ENCODE peak calls at places on chromosome 11, in five cellular contexts. Q is A549, V is GM03348, S is stomach, Z is fibroblast of pulmonary artery. J is an unnamed sample.

GRCh38 chr11:953513-953912 is 27.8 kb downstream of the AP2A2 start:
- DNase-seq in Q (no peak), V (no peak), S (no peak), Z (no peak), J (no peak)

GRCh38 chr11:63491614-63492372 is 826 bp upstream of the PLAAT5 start:
- DNase-seq in Q (no peak), V (no peak), S (no peak), Z (peak), J (no peak)

GRCh38 chr11:123742334-123742733 is 874 bp upstream of the ZNF202 start:
- DNase-seq in Q (no peak), V (no peak), S (no peak), Z (no peak), J (no peak)

GRCh38 chr11:86861810-86862209 is 61.5 kb downstream of the PRSS23 start:
- DNase-seq in Q (no peak), V (no peak), S (no peak), Z (no peak), J (no peak)

GRCh38 chr11:97937501-97937900 is 1083.2 kb upstream of the CNTN5 start:
- DNase-seq in Q (no peak), V (no peak), S (no peak), Z (peak), J (no peak)

GRCh38 chr11:104148074-104148473 is 15.9 kb downstream of the PDGFD start:
- DNase-seq in Q (no peak), V (peak), S (no peak), Z (peak), J (no peak)

GRCh38 chr11:105838668-105839403 is 183.2 kb downstream of the MSANTD4 start:
- DNase-seq in Q (no peak), V (no peak), S (no peak), Z (peak), J (no peak)

GRCh38 chr11:113168358-113168757 is 146.0 kb upstream of the TTC12 start:
- DNase-seq in Q (no peak), V (no peak), S (no peak), Z (no peak), J (no peak)

GRCh38 chr11:101269990-101270660 is 140.5 kb upstream of the PGR start:
- DNase-seq in Q (no peak), V (no peak), S (no peak), Z (no peak), J (no peak)

GRCh38 chr11:122159173-122159701 is 43.2 kb upstream of the BLID start:
- DNase-seq in Q (no peak), V (peak), S (no peak), Z (peak), J (no peak)

GRCh38 chr11:889686-890475 is 20.7 kb downstream of the CHID1 start:
- DNase-seq in Q (no peak), V (no peak), S (no peak), Z (no peak), J (no peak)

GRCh38 chr11:74909363-74909762 is 39.5 kb downstream of the XRRA1 start:
- DNase-seq in Q (no peak), V (no peak), S (no peak), Z (no peak), J (no peak)

GRCh38 chr11:2581151-2581930 is 118.5 kb downstream of the KCNQ1OT1 start:
- DNase-seq in Q (no peak), V (no peak), S (peak), Z (no peak), J (no peak)

GRCh38 chr11:9039194-9039593 is 35.4 kb upstream of the NRIP3 start:
- DNase-seq in Q (no peak), V (no peak), S (no peak), Z (peak), J (no peak)

GRCh38 chr11:96259053-96259837 is 83.8 kb downstream of the MAML2 start:
- DNase-seq in Q (peak), V (peak), S (no peak), Z (peak), J (peak)

J was measured in hepatic stellate cell.